ENCODE peak calls at places on chromosome 19, in nine cellular contexts. Y is uterus; T is psoas muscle; V is B cell; I is dorsolateral prefrontal cortex; X is ascending aorta; Z is GM12864; K is choroid plexus epithelial cell; E is CD4-positive, alpha-beta T cell. U is an unnamed sample.
A peak's percentile ranks its signal among the peaks of the same experiment; 100 is the strongest.

GRCh38 chr19:58037927-58038687 is 4.3 kb downstream of the ZSCAN1 start:
- DNase-seq in Y (no peak), T (no peak), V (no peak), I (peak; percentile 71), X (no peak), Z (no peak), K (no peak), E (no peak), U (no peak)

GRCh38 chr19:53927745-53928144 is 18.7 kb downstream of the CACNG7 start:
- DNase-seq in Y (no peak), T (no peak), V (no peak), I (no peak), X (no peak), Z (no peak), K (peak; percentile 86), E (peak; percentile 26), U (no peak)

GRCh38 chr19:30087381-30088138 is 145.5 kb downstream of the URI1 start:
- DNase-seq in Y (no peak), T (peak; percentile 16), V (no peak), I (peak; percentile 33), X (no peak), Z (no peak), K (no peak), E (no peak), U (no peak)

GRCh38 chr19:54431255-54431838 is 16.1 kb downstream of the TTYH1 start:
- DNase-seq in Y (no peak), T (peak; percentile 19), V (no peak), I (no peak), X (no peak), Z (no peak), K (peak; percentile 72), E (no peak), U (no peak)

GRCh38 chr19:34041922-34042521 is 130.3 kb upstream of the LSM14A start:
- DNase-seq in Y (peak; percentile 31), T (peak; percentile 77), V (peak; percentile 54), I (peak; percentile 59), X (no peak), Z (peak; percentile 5), K (peak; percentile 65), E (peak; percentile 59), U (peak; percentile 28)

GRCh38 chr19:1355258-1355973 is 28.3 kb upstream of the NDUFS7 start:
- DNase-seq in Y (peak; percentile 35), T (no peak), V (no peak), I (no peak), X (no peak), Z (no peak), K (peak; percentile 22), E (no peak), U (no peak)

GRCh38 chr19:13012690-13013608 is 17.7 kb downstream of the NFIX start:
- DNase-seq in Y (peak; percentile 84), T (peak; percentile 93), V (no peak), I (no peak), X (no peak), Z (no peak), K (peak; percentile 37), E (no peak), U (no peak)

GRCh38 chr19:13291913-13292312 is 141.7 kb downstream of the IER2 start:
- DNase-seq in Y (no peak), T (no peak), V (no peak), I (no peak), X (no peak), Z (no peak), K (no peak), E (no peak), U (no peak)

GRCh38 chr19:56097776-56098175 is 23.3 kb downstream of the ZNF787 start:
- DNase-seq in Y (no peak), T (no peak), V (no peak), I (no peak), X (no peak), Z (no peak), K (no peak), E (no peak), U (no peak)

GRCh38 chr19:37778613-37779138 is 710 bp downstream of the ZNF573 start:
- DNase-seq in Y (no peak), T (no peak), V (no peak), I (no peak), X (no peak), Z (no peak), K (peak; percentile 28), E (no peak), U (no peak)

GRCh38 chr19:17303167-17303939 is at the start of gene ABHD8:
- DNase-seq in Y (peak; percentile 98), T (peak; percentile 99), V (peak; percentile 95), I (peak; percentile 95), X (peak; percentile 88), Z (peak; percentile 88), K (peak; percentile 97), E (peak; percentile 89), U (peak; percentile 78)

GRCh38 chr19:41528106-41528505 is 47.9 kb upstream of the CEACAM21 start:
- DNase-seq in Y (no peak), T (no peak), V (no peak), I (no peak), X (no peak), Z (no peak), K (no peak), E (no peak), U (no peak)

DNA sequence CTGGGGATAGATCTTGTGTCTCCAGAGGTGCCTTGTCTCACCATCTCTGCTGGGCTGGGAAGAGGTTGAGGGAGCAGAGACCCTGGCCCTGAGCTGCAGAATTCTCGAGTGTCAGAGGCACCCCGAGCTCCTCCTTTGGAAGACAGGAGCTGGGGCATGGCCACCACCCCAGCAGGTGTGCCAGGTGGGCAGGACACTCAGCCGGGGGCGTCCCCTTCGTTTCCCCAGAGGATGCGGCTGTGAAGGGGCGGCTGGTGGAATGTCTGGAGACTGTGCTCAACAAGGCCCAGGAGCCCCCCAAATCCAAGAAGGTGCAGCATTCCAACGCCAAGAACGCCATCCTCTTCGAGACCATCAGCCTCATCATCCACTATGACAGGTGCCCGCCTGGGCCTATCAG is 14.5 kb downstream of the FUZ start:
- DNase-seq in Y (no peak), T (no peak), V (no peak), I (no peak), X (no peak), Z (no peak), K (no peak), E (no peak), U (no peak)
- TF ChIP-seq CTCF in Y (no peak), T (no peak), V (no peak), I (no peak), X (no peak), Z (no peak), K (no peak), E (no peak), U (no peak)

GRCh38 chr19:52734893-52735661 is at the start of gene ZNF611:
- DNase-seq in Y (peak; percentile 99), T (peak; percentile 99), V (peak; percentile 99), I (peak; percentile 95), X (peak; percentile 86), Z (peak; percentile 75), K (peak; percentile 97), E (peak; percentile 100), U (peak; percentile 78)
- TF ChIP-seq CTCF in Y (peak; percentile 81), T (peak; percentile 10), V (peak; percentile 79), I (peak; percentile 72), X (peak; percentile 74), Z (peak; percentile 55), K (peak; percentile 63), E (peak; percentile 70), U (peak; percentile 40)

GRCh38 chr19:52669586-52669985 is 31.4 kb upstream of the ZNF83 start:
- DNase-seq in Y (no peak), T (no peak), V (no peak), I (no peak), X (no peak), Z (no peak), K (no peak), E (no peak), U (no peak)

GRCh38 chr19:52670046-52670445 is 31.9 kb upstream of the ZNF83 start:
- DNase-seq in Y (no peak), T (no peak), V (no peak), I (no peak), X (no peak), Z (no peak), K (no peak), E (no peak), U (no peak)

GRCh38 chr19:52665047-52665446 is 26.9 kb upstream of the ZNF83 start:
- DNase-seq in Y (no peak), T (no peak), V (no peak), I (no peak), X (no peak), Z (no peak), K (no peak), E (no peak), U (no peak)

GRCh38 chr19:52665529-52665928 is 27.4 kb upstream of the ZNF83 start:
- DNase-seq in Y (no peak), T (no peak), V (no peak), I (no peak), X (no peak), Z (no peak), K (peak; percentile 36), E (no peak), U (no peak)

DNA sequence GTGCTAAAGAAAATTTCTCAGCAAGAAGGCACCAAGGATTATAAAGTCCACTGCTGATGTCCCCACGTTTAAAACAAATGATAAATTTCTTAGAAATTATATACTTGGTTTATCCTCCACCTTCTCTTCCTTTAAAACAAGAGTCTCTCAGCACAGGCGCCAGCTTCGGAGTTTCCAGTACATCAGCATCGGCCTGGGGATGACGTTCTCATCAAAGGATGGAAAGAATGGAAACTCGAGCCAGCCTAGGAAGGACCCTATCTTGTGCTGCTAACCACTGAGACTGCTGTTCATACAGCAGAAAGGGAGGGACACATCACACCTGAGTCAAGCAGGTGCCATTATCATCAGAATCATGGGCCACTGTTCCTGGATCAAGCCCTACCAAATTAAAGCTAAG is 29.8 kb upstream of the ZNF83 start:
- DNase-seq in Y (no peak), T (no peak), V (no peak), I (no peak), X (no peak), Z (no peak), K (no peak), E (no peak), U (no peak)
- TF ChIP-seq CTCF in Y (no peak), T (no peak), V (no peak), I (no peak), X (no peak), Z (no peak), K (no peak), E (no peak), U (no peak)

GRCh38 chr19:4256563-4256962 is 9.7 kb downstream of the YJU2 start:
- DNase-seq in Y (no peak), T (no peak), V (no peak), I (no peak), X (no peak), Z (no peak), K (no peak), E (no peak), U (peak; percentile 3)
- TF ChIP-seq CTCF in Y (no peak), T (no peak), V (peak; percentile 11), I (no peak), X (no peak), Z (peak; percentile 37), K (peak; percentile 24), E (no peak), U (no peak)

DNA sequence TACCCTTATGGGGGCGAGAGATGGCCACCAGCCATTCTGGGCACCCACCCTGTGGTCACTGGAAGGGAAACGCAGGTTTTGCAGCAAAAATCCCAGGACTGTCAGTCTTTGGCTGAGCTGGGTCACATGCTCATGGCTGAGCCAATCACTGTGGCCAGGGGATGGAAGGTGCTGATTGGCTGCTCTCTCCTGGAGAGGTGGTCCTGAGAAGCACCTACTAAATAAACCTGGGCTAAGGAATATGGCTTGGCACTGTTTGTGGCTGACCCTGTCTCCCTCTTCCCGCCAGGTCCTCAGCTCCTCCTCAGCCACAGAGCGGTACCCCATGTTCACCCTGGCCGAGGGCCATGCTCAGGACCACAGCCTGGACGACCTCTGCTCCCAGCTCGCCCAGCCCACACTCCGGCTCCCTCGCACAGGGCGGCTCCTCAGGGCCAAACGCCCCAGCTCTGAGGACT is 8.9 kb downstream of the ATG4D start:
- DNase-seq in Y (no peak), T (no peak), V (no peak), I (no peak), X (no peak), Z (no peak), K (peak; percentile 37), E (no peak), U (no peak)
- TF ChIP-seq CTCF in Y (no peak), T (no peak), V (no peak), I (no peak), X (no peak), Z (no peak), K (no peak), E (no peak), U (no peak)